ENCODE peak calls at places on chromosomes 16 and 17, in ten cellular contexts. One of them, this sample, is unnamed.

GRCh38 chr16:83733301-83733700 is 74.5 kb upstream of the HSBP1 start:
- DNase-seq in neural crest cell: no peak
- DNase-seq in heart left ventricle: peak; percentile 33
- DNase-seq in GM12865: peak; percentile 4
- DNase-seq in left ventricle myocardium inferior: peak; percentile 20
- DNase-seq in psoas muscle: no peak
- DNase-seq in thyroid gland: no peak
- DNase-seq in lower leg skin: no peak
- DNase-seq in PC-3: no peak
- DNase-seq in Calu3: no peak
- DNase-seq in this sample: no peak

GRCh38 chr16:4769306-4769638 is 2.3 kb upstream of the ZNF500 start:
- DNase-seq in lower leg skin: no peak
- DNase-seq in Calu3: no peak
- DNase-seq in GM12865: no peak
- DNase-seq in heart left ventricle: no peak
- DNase-seq in psoas muscle: no peak
- DNase-seq in thyroid gland: no peak
- DNase-seq in neural crest cell: no peak
- DNase-seq in PC-3: no peak
- DNase-seq in left ventricle myocardium inferior: no peak
- DNase-seq in this sample: no peak

GRCh38 chr17:82598256-82599011 is 49.8 kb downstream of the WDR45B start:
- DNase-seq in PC-3: no peak
- DNase-seq in neural crest cell: no peak
- DNase-seq in thyroid gland: no peak
- DNase-seq in lower leg skin: no peak
- DNase-seq in left ventricle myocardium inferior: no peak
- DNase-seq in heart left ventricle: no peak
- DNase-seq in Calu3: no peak
- DNase-seq in GM12865: no peak
- DNase-seq in psoas muscle: no peak
- DNase-seq in this sample: no peak

GRCh38 chr17:77434136-77435114 is 293.7 kb downstream of the SEC14L1 start:
- DNase-seq in lower leg skin: no peak
- DNase-seq in thyroid gland: no peak
- DNase-seq in Calu3: no peak
- DNase-seq in PC-3: no peak
- DNase-seq in GM12865: no peak
- DNase-seq in left ventricle myocardium inferior: no peak
- DNase-seq in psoas muscle: no peak
- DNase-seq in heart left ventricle: no peak
- DNase-seq in neural crest cell: no peak
- DNase-seq in this sample: no peak

GRCh38 chr17:45861185-45861584 is 16.5 kb downstream of the SPPL2C start:
- DNase-seq in heart left ventricle: no peak
- DNase-seq in psoas muscle: no peak
- DNase-seq in thyroid gland: no peak
- DNase-seq in neural crest cell: no peak
- DNase-seq in GM12865: no peak
- DNase-seq in left ventricle myocardium inferior: no peak
- DNase-seq in Calu3: no peak
- DNase-seq in lower leg skin: no peak
- DNase-seq in PC-3: no peak
- DNase-seq in this sample: no peak

GRCh38 chr17:79617740-79618382 is 7.0 kb upstream of the RBFOX3 start:
- DNase-seq in Calu3: no peak
- DNase-seq in neural crest cell: no peak
- DNase-seq in psoas muscle: peak; percentile 22
- DNase-seq in thyroid gland: no peak
- DNase-seq in heart left ventricle: peak; percentile 16
- DNase-seq in left ventricle myocardium inferior: peak; percentile 7
- DNase-seq in PC-3: no peak
- DNase-seq in lower leg skin: peak; percentile 68
- DNase-seq in GM12865: no peak
- DNase-seq in this sample: no peak

GRCh38 chr16:85554791-85555548 is 58.2 kb upstream of the GSE1 start:
- DNase-seq in psoas muscle: peak; percentile 82
- DNase-seq in GM12865: peak; percentile 68
- DNase-seq in heart left ventricle: peak; percentile 81
- DNase-seq in neural crest cell: no peak
- DNase-seq in lower leg skin: peak; percentile 94
- DNase-seq in thyroid gland: peak; percentile 52
- DNase-seq in Calu3: peak; percentile 44
- DNase-seq in PC-3: peak; percentile 21
- DNase-seq in left ventricle myocardium inferior: peak; percentile 64
- DNase-seq in this sample: peak; percentile 83

GRCh38 chr16:5633845-5634440 is 536.3 kb upstream of the EEF2KMT start:
- DNase-seq in left ventricle myocardium inferior: no peak
- DNase-seq in PC-3: peak; percentile 35
- DNase-seq in lower leg skin: no peak
- DNase-seq in thyroid gland: no peak
- DNase-seq in Calu3: no peak
- DNase-seq in heart left ventricle: no peak
- DNase-seq in GM12865: peak; percentile 53
- DNase-seq in neural crest cell: no peak
- DNase-seq in psoas muscle: no peak
- DNase-seq in this sample: peak; percentile 50

GRCh38 chr17:28908640-28909098 is 5.8 kb upstream of the DHRS13 start:
- DNase-seq in thyroid gland: no peak
- DNase-seq in GM12865: no peak
- DNase-seq in PC-3: peak; percentile 66
- DNase-seq in lower leg skin: peak; percentile 90
- DNase-seq in heart left ventricle: peak; percentile 41
- DNase-seq in Calu3: no peak
- DNase-seq in neural crest cell: no peak
- DNase-seq in psoas muscle: no peak
- DNase-seq in left ventricle myocardium inferior: no peak
- DNase-seq in this sample: no peak

GRCh38 chr17:54933921-54934320 is 33.3 kb downstream of the TOM1L1 start:
- DNase-seq in PC-3: no peak
- DNase-seq in psoas muscle: no peak
- DNase-seq in GM12865: no peak
- DNase-seq in neural crest cell: no peak
- DNase-seq in thyroid gland: no peak
- DNase-seq in Calu3: no peak
- DNase-seq in heart left ventricle: no peak
- DNase-seq in lower leg skin: no peak
- DNase-seq in left ventricle myocardium inferior: no peak
- DNase-seq in this sample: no peak

GRCh38 chr17:56891751-56892150 is 22.1 kb downstream of the TRIM25 start:
- DNase-seq in neural crest cell: no peak
- DNase-seq in PC-3: no peak
- DNase-seq in heart left ventricle: peak; percentile 36
- DNase-seq in Calu3: no peak
- DNase-seq in psoas muscle: peak; percentile 64
- DNase-seq in GM12865: no peak
- DNase-seq in lower leg skin: peak; percentile 89
- DNase-seq in left ventricle myocardium inferior: peak; percentile 23
- DNase-seq in thyroid gland: peak; percentile 34
- DNase-seq in this sample: peak; percentile 33

GRCh38 chr16:24955975-24956731 is 59.0 kb downstream of the ARHGAP17 start:
- DNase-seq in left ventricle myocardium inferior: no peak
- DNase-seq in neural crest cell: no peak
- DNase-seq in lower leg skin: peak; percentile 43
- DNase-seq in PC-3: no peak
- DNase-seq in thyroid gland: no peak
- DNase-seq in psoas muscle: no peak
- DNase-seq in heart left ventricle: no peak
- DNase-seq in GM12865: no peak
- DNase-seq in Calu3: no peak
- DNase-seq in this sample: peak; percentile 4
- TF ChIP-seq CTCF in left ventricle myocardium inferior: peak; percentile 22
- TF ChIP-seq CTCF in neural crest cell: no peak
- TF ChIP-seq CTCF in lower leg skin: no peak
- TF ChIP-seq CTCF in PC-3: no peak
- TF ChIP-seq CTCF in thyroid gland: no peak
- TF ChIP-seq CTCF in psoas muscle: no peak
- TF ChIP-seq CTCF in heart left ventricle: no peak
- TF ChIP-seq CTCF in GM12865: peak; percentile 4
- TF ChIP-seq CTCF in Calu3: no peak
- TF ChIP-seq CTCF in this sample: no peak

DNA sequence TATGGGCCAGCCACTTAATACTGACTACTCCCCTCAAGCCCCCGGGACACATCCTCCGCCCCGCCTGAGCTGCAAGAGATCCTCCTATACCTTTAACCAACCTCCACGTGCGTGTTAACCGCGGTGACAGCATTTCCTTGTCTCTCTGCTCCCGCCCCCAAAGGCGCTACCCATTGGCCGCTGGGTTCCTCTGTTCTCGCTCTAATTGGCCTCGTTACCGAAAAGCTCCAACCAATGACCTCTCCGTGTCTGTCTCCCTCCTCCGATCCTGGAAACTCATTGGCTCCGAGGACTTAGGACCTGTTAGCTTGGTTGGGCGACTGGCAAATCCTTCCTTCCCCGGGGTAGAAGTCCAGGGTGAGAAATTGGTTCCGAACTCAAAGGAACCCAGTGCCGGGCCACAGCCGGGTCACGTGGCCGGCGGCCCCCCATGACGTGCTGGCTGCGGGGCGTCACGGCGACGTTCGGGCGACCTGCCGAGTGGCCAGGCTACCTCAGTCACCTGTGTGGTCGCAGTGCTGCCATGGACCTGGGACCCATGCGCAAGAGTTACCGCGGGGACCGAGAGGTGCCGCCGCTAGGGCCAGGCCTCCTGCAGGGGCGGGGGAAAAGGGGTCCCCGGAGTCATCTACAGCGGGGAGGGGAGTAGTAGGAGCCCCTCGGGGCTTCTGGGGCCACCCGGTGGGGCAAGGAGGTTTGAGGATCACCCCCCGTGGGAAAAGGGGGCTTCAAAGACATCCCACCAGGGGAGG is at the start of gene PNPO:
- DNase-seq in heart left ventricle: peak; percentile 96
- DNase-seq in neural crest cell: peak; percentile 56
- DNase-seq in Calu3: peak; percentile 98
- DNase-seq in thyroid gland: peak; percentile 96
- DNase-seq in PC-3: peak; percentile 100
- DNase-seq in psoas muscle: peak; percentile 95
- DNase-seq in lower leg skin: peak; percentile 98
- DNase-seq in GM12865: peak; percentile 98
- DNase-seq in left ventricle myocardium inferior: peak; percentile 92
- DNase-seq in this sample: peak; percentile 98
- TF ChIP-seq CTCF in heart left ventricle: no peak
- TF ChIP-seq CTCF in neural crest cell: no peak
- TF ChIP-seq CTCF in Calu3: no peak
- TF ChIP-seq CTCF in thyroid gland: no peak
- TF ChIP-seq CTCF in PC-3: no peak
- TF ChIP-seq CTCF in psoas muscle: no peak
- TF ChIP-seq CTCF in lower leg skin: peak; percentile 1
- TF ChIP-seq CTCF in GM12865: no peak
- TF ChIP-seq CTCF in left ventricle myocardium inferior: no peak
- TF ChIP-seq CTCF in this sample: no peak

GRCh38 chr16:12340151-12340733 is 363.7 kb downstream of the SNX29 start:
- DNase-seq in left ventricle myocardium inferior: no peak
- DNase-seq in neural crest cell: no peak
- DNase-seq in psoas muscle: no peak
- DNase-seq in heart left ventricle: no peak
- DNase-seq in Calu3: peak; percentile 68
- DNase-seq in PC-3: peak; percentile 60
- DNase-seq in GM12865: peak; percentile 34
- DNase-seq in thyroid gland: peak; percentile 74
- DNase-seq in lower leg skin: no peak
- DNase-seq in this sample: no peak
- TF ChIP-seq CTCF in left ventricle myocardium inferior: peak; percentile 50
- TF ChIP-seq CTCF in neural crest cell: peak; percentile 59
- TF ChIP-seq CTCF in psoas muscle: peak; percentile 21
- TF ChIP-seq CTCF in heart left ventricle: peak; percentile 10
- TF ChIP-seq CTCF in Calu3: peak; percentile 68
- TF ChIP-seq CTCF in PC-3: peak; percentile 75
- TF ChIP-seq CTCF in GM12865: peak; percentile 40
- TF ChIP-seq CTCF in thyroid gland: peak; percentile 35
- TF ChIP-seq CTCF in lower leg skin: no peak
- TF ChIP-seq CTCF in this sample: peak; percentile 32

GRCh38 chr17:48023408-48024148 is 14.0 kb downstream of the COPZ2 start:
- DNase-seq in neural crest cell: peak; percentile 79
- DNase-seq in psoas muscle: peak; percentile 94
- DNase-seq in lower leg skin: peak; percentile 95
- DNase-seq in Calu3: peak; percentile 95
- DNase-seq in left ventricle myocardium inferior: peak; percentile 85
- DNase-seq in PC-3: peak; percentile 94
- DNase-seq in GM12865: peak; percentile 30
- DNase-seq in thyroid gland: peak; percentile 97
- DNase-seq in heart left ventricle: peak; percentile 88
- DNase-seq in this sample: peak; percentile 83

GRCh38 chr17:48025904-48026502 is 11.6 kb downstream of the COPZ2 start:
- DNase-seq in left ventricle myocardium inferior: no peak
- DNase-seq in lower leg skin: no peak
- DNase-seq in psoas muscle: no peak
- DNase-seq in thyroid gland: no peak
- DNase-seq in neural crest cell: no peak
- DNase-seq in GM12865: no peak
- DNase-seq in heart left ventricle: no peak
- DNase-seq in Calu3: peak; percentile 24
- DNase-seq in PC-3: peak; percentile 90
- DNase-seq in this sample: no peak

GRCh38 chr17:48022906-48023305 is 14.7 kb downstream of the COPZ2 start:
- DNase-seq in PC-3: peak; percentile 70
- DNase-seq in lower leg skin: no peak
- DNase-seq in psoas muscle: no peak
- DNase-seq in heart left ventricle: no peak
- DNase-seq in left ventricle myocardium inferior: no peak
- DNase-seq in Calu3: no peak
- DNase-seq in GM12865: no peak
- DNase-seq in neural crest cell: no peak
- DNase-seq in thyroid gland: no peak
- DNase-seq in this sample: no peak

GRCh38 chr17:48025040-48025903 is 12.3 kb downstream of the COPZ2 start:
- DNase-seq in lower leg skin: peak; percentile 99
- DNase-seq in heart left ventricle: peak; percentile 97
- DNase-seq in thyroid gland: peak; percentile 100
- DNase-seq in Calu3: peak; percentile 99
- DNase-seq in GM12865: peak; percentile 98
- DNase-seq in PC-3: peak; percentile 99
- DNase-seq in left ventricle myocardium inferior: peak; percentile 97
- DNase-seq in neural crest cell: peak; percentile 99
- DNase-seq in psoas muscle: peak; percentile 99
- DNase-seq in this sample: peak; percentile 95

DNA sequence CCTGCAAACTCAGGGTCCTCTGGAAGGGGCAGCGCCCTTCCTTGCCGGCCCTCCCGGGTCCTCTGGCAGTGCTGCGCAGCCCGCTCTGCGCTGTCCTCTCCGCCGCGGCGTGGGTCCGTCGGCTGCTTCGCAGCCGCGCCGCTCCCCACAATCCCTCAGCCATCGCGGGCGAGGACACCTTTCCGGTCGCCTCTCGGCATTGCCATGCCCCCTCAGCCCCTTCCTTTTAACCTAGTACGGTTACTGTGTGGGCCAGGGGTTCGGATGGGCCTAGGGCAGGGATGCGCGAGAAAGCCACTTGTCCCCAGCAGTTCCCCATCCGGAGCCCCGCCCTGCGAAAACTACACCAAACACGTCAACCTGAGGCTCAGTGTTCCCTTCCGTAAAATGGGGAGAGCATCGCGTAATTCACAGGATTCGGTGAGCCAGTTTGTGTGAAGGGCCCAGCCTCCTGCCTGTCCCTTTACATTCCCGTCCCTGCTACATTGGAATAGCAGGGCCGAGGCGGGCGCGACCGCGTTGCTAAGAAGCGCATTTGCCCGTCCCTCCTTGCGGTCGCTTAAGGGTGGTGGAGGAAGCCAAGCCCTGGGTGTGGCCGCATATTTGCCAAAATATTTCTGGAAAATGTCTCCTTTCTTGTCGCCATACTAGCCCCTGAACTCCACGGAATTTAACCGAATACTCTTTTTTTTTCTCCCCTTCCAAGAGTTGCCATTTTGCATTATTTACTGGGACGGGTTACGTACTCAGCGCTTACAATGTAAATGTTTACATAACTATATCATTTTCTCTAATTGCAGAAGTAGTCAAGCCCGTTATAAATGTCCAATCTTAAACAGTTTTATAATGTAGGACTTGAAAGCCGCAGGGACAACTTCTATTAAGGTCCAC is 13.2 kb downstream of the COPZ2 start:
- DNase-seq in lower leg skin: peak; percentile 89
- DNase-seq in psoas muscle: peak; percentile 72
- DNase-seq in Calu3: peak; percentile 82
- DNase-seq in GM12865: peak; percentile 50
- DNase-seq in PC-3: peak; percentile 94
- DNase-seq in neural crest cell: peak; percentile 28
- DNase-seq in heart left ventricle: peak; percentile 70
- DNase-seq in thyroid gland: peak; percentile 66
- DNase-seq in left ventricle myocardium inferior: peak; percentile 50
- DNase-seq in this sample: peak; percentile 63
- TF ChIP-seq CTCF in lower leg skin: no peak
- TF ChIP-seq CTCF in psoas muscle: no peak
- TF ChIP-seq CTCF in Calu3: no peak
- TF ChIP-seq CTCF in GM12865: no peak
- TF ChIP-seq CTCF in PC-3: no peak
- TF ChIP-seq CTCF in neural crest cell: no peak
- TF ChIP-seq CTCF in heart left ventricle: no peak
- TF ChIP-seq CTCF in thyroid gland: no peak
- TF ChIP-seq CTCF in left ventricle myocardium inferior: no peak
- TF ChIP-seq CTCF in this sample: no peak

This sample was measured in NB4.